ENCODE peak calls at places on chromosome 9, in six cellular contexts. One of them, this sample, is unnamed.

GRCh38 chr9:73151653-73152382 is at the start of gene ANXA1:
- DNase-seq in K562: peak
- DNase-seq in esophagus muscularis mucosa: no peak
- DNase-seq in suprapubic skin: no peak
- DNase-seq in SK-N-SH: no peak
- DNase-seq in sigmoid colon: no peak
- DNase-seq in this sample: no peak

GRCh38 chr9:81575976-81576375 is 113.4 kb downstream of the TLE1 start:
- DNase-seq in K562: no peak
- DNase-seq in esophagus muscularis mucosa: no peak
- DNase-seq in suprapubic skin: no peak
- DNase-seq in SK-N-SH: no peak
- DNase-seq in sigmoid colon: no peak
- DNase-seq in this sample: no peak

GRCh38 chr9:89723696-89724095 is 118.9 kb downstream of the GADD45G start:
- DNase-seq in K562: no peak
- DNase-seq in esophagus muscularis mucosa: no peak
- DNase-seq in suprapubic skin: no peak
- DNase-seq in SK-N-SH: no peak
- DNase-seq in sigmoid colon: no peak
- DNase-seq in this sample: no peak

GRCh38 chr9:70679845-70680244 is 265.4 kb upstream of the KLF9 start:
- DNase-seq in K562: no peak
- DNase-seq in esophagus muscularis mucosa: no peak
- DNase-seq in suprapubic skin: no peak
- DNase-seq in SK-N-SH: no peak
- DNase-seq in sigmoid colon: no peak
- DNase-seq in this sample: no peak

GRCh38 chr9:122168356-122168755 is 8.6 kb downstream of the MORN5 start:
- DNase-seq in K562: no peak
- DNase-seq in esophagus muscularis mucosa: no peak
- DNase-seq in suprapubic skin: no peak
- DNase-seq in SK-N-SH: no peak
- DNase-seq in sigmoid colon: no peak
- DNase-seq in this sample: no peak

GRCh38 chr9:18122156-18122555 is 351.8 kb upstream of the ADAMTSL1 start:
- DNase-seq in K562: no peak
- DNase-seq in esophagus muscularis mucosa: no peak
- DNase-seq in suprapubic skin: no peak
- DNase-seq in SK-N-SH: no peak
- DNase-seq in sigmoid colon: no peak
- DNase-seq in this sample: no peak

GRCh38 chr9:110189001-110189400 is 19.0 kb downstream of the C9orf152 start:
- DNase-seq in K562: no peak
- DNase-seq in esophagus muscularis mucosa: no peak
- DNase-seq in suprapubic skin: peak
- DNase-seq in SK-N-SH: no peak
- DNase-seq in sigmoid colon: peak
- DNase-seq in this sample: peak

GRCh38 chr9:92328225-92328624 is 2.5 kb downstream of the CENPP start:
- DNase-seq in K562: peak
- DNase-seq in esophagus muscularis mucosa: no peak
- DNase-seq in suprapubic skin: no peak
- DNase-seq in SK-N-SH: peak
- DNase-seq in sigmoid colon: no peak
- DNase-seq in this sample: no peak

GRCh38 chr9:113580041-113580953 is 116.8 kb downstream of the RGS3 start:
- DNase-seq in K562: no peak
- DNase-seq in esophagus muscularis mucosa: no peak
- DNase-seq in suprapubic skin: peak
- DNase-seq in SK-N-SH: no peak
- DNase-seq in sigmoid colon: peak
- DNase-seq in this sample: peak

GRCh38 chr9:112084334-112084733 is 90.8 kb downstream of the SUSD1 start:
- DNase-seq in K562: no peak
- DNase-seq in esophagus muscularis mucosa: peak
- DNase-seq in suprapubic skin: no peak
- DNase-seq in SK-N-SH: no peak
- DNase-seq in sigmoid colon: no peak
- DNase-seq in this sample: no peak

GRCh38 chr9:86487222-86487841 is 133.1 kb upstream of the TUT7 start:
- DNase-seq in K562: peak
- DNase-seq in esophagus muscularis mucosa: no peak
- DNase-seq in suprapubic skin: no peak
- DNase-seq in SK-N-SH: peak
- DNase-seq in sigmoid colon: no peak
- DNase-seq in this sample: no peak

GRCh38 chr9:15357050-15357653 is 50.1 kb upstream of the TTC39B start:
- DNase-seq in K562: peak
- DNase-seq in esophagus muscularis mucosa: no peak
- DNase-seq in suprapubic skin: no peak
- DNase-seq in SK-N-SH: no peak
- DNase-seq in sigmoid colon: no peak
- DNase-seq in this sample: peak

GRCh38 chr9:78566521-78566920 is 269.6 kb downstream of the PSAT1 start:
- DNase-seq in K562: no peak
- DNase-seq in esophagus muscularis mucosa: peak
- DNase-seq in suprapubic skin: no peak
- DNase-seq in SK-N-SH: no peak
- DNase-seq in sigmoid colon: no peak
- DNase-seq in this sample: no peak

GRCh38 chr9:97682242-97682641 is 14.9 kb downstream of the XPA start:
- DNase-seq in K562: no peak
- DNase-seq in esophagus muscularis mucosa: no peak
- DNase-seq in suprapubic skin: no peak
- DNase-seq in SK-N-SH: no peak
- DNase-seq in sigmoid colon: no peak
- DNase-seq in this sample: no peak

GRCh38 chr9:114312513-114312875 is 10.4 kb upstream of the ORM1 start:
- DNase-seq in K562: no peak
- DNase-seq in esophagus muscularis mucosa: no peak
- DNase-seq in suprapubic skin: no peak
- DNase-seq in SK-N-SH: no peak
- DNase-seq in sigmoid colon: peak
- DNase-seq in this sample: peak

GRCh38 chr9:36985061-36985768 is 48.9 kb downstream of the PAX5 start:
- DNase-seq in K562: no peak
- DNase-seq in esophagus muscularis mucosa: no peak
- DNase-seq in suprapubic skin: no peak
- DNase-seq in SK-N-SH: no peak
- DNase-seq in sigmoid colon: no peak
- DNase-seq in this sample: no peak

GRCh38 chr9:98619788-98620187 is 88.9 kb downstream of the GABBR2 start:
- DNase-seq in K562: no peak
- DNase-seq in esophagus muscularis mucosa: no peak
- DNase-seq in suprapubic skin: no peak
- DNase-seq in SK-N-SH: no peak
- DNase-seq in sigmoid colon: peak
- DNase-seq in this sample: no peak

GRCh38 chr9:110255417-110256141 is 728 bp downstream of the TXN start:
- DNase-seq in K562: peak
- DNase-seq in esophagus muscularis mucosa: no peak
- DNase-seq in suprapubic skin: peak
- DNase-seq in SK-N-SH: peak
- DNase-seq in sigmoid colon: peak
- DNase-seq in this sample: peak

GRCh38 chr9:31470051-31470450 is 914.4 kb upstream of the ACO1 start:
- DNase-seq in K562: no peak
- DNase-seq in esophagus muscularis mucosa: no peak
- DNase-seq in suprapubic skin: no peak
- DNase-seq in SK-N-SH: no peak
- DNase-seq in sigmoid colon: no peak
- DNase-seq in this sample: no peak

GRCh38 chr9:135990468-135991429 is 29.6 kb upstream of the UBAC1 start:
- DNase-seq in K562: peak
- DNase-seq in esophagus muscularis mucosa: no peak
- DNase-seq in suprapubic skin: no peak
- DNase-seq in SK-N-SH: peak
- DNase-seq in sigmoid colon: no peak
- DNase-seq in this sample: peak

GRCh38 chr9:130150779-130151381 is 21.3 kb upstream of the NCS1 start:
- DNase-seq in K562: peak
- DNase-seq in esophagus muscularis mucosa: no peak
- DNase-seq in suprapubic skin: no peak
- DNase-seq in SK-N-SH: no peak
- DNase-seq in sigmoid colon: no peak
- DNase-seq in this sample: no peak

GRCh38 chr9:75824816-75825568 is 65.5 kb upstream of the PCSK5 start:
- DNase-seq in K562: no peak
- DNase-seq in esophagus muscularis mucosa: no peak
- DNase-seq in suprapubic skin: no peak
- DNase-seq in SK-N-SH: no peak
- DNase-seq in sigmoid colon: no peak
- DNase-seq in this sample: no peak

GRCh38 chr9:133700861-133701320 is 37.3 kb downstream of the SARDH start:
- DNase-seq in K562: no peak
- DNase-seq in esophagus muscularis mucosa: no peak
- DNase-seq in suprapubic skin: peak
- DNase-seq in SK-N-SH: no peak
- DNase-seq in sigmoid colon: peak
- DNase-seq in this sample: no peak

GRCh38 chr9:18721267-18722079 is 247.5 kb downstream of the ADAMTSL1 start:
- DNase-seq in K562: no peak
- DNase-seq in esophagus muscularis mucosa: no peak
- DNase-seq in suprapubic skin: no peak
- DNase-seq in SK-N-SH: no peak
- DNase-seq in sigmoid colon: no peak
- DNase-seq in this sample: no peak

GRCh38 chr9:130639866-130640555 is 24.4 kb upstream of the PRDM12 start:
- DNase-seq in K562: no peak
- DNase-seq in esophagus muscularis mucosa: no peak
- DNase-seq in suprapubic skin: no peak
- DNase-seq in SK-N-SH: no peak
- DNase-seq in sigmoid colon: peak
- DNase-seq in this sample: no peak

GRCh38 chr9:97570899-97571298 is 62.3 kb downstream of the TSTD2 start:
- DNase-seq in K562: no peak
- DNase-seq in esophagus muscularis mucosa: no peak
- DNase-seq in suprapubic skin: no peak
- DNase-seq in SK-N-SH: no peak
- DNase-seq in sigmoid colon: peak
- DNase-seq in this sample: no peak

GRCh38 chr9:113296796-113297558 is 6.2 kb downstream of the RNF183 start:
- DNase-seq in K562: no peak
- DNase-seq in esophagus muscularis mucosa: no peak
- DNase-seq in suprapubic skin: no peak
- DNase-seq in SK-N-SH: no peak
- DNase-seq in sigmoid colon: no peak
- DNase-seq in this sample: no peak

GRCh38 chr9:93750045-93750444 is 173.7 kb downstream of the PHF2 start:
- DNase-seq in K562: no peak
- DNase-seq in esophagus muscularis mucosa: no peak
- DNase-seq in suprapubic skin: no peak
- DNase-seq in SK-N-SH: no peak
- DNase-seq in sigmoid colon: no peak
- DNase-seq in this sample: no peak

GRCh38 chr9:72509053-72509452 is 12.4 kb upstream of the TMC1 start:
- DNase-seq in K562: no peak
- DNase-seq in esophagus muscularis mucosa: no peak
- DNase-seq in suprapubic skin: no peak
- DNase-seq in SK-N-SH: no peak
- DNase-seq in sigmoid colon: no peak
- DNase-seq in this sample: no peak

GRCh38 chr9:68480807-68481206 is 59.9 kb downstream of the TMEM252 start:
- DNase-seq in K562: no peak
- DNase-seq in esophagus muscularis mucosa: no peak
- DNase-seq in suprapubic skin: no peak
- DNase-seq in SK-N-SH: no peak
- DNase-seq in sigmoid colon: no peak
- DNase-seq in this sample: no peak

GRCh38 chr9:75889977-75890540 is 414 bp upstream of the PCSK5 start:
- DNase-seq in K562: no peak
- DNase-seq in esophagus muscularis mucosa: no peak
- DNase-seq in suprapubic skin: peak
- DNase-seq in SK-N-SH: peak
- DNase-seq in sigmoid colon: peak
- DNase-seq in this sample: peak

GRCh38 chr9:77819672-77820071 is 171.6 kb upstream of the GNA14 start:
- DNase-seq in K562: no peak
- DNase-seq in esophagus muscularis mucosa: no peak
- DNase-seq in suprapubic skin: no peak
- DNase-seq in SK-N-SH: no peak
- DNase-seq in sigmoid colon: no peak
- DNase-seq in this sample: no peak

GRCh38 chr9:137168907-137169763 is 716 bp downstream of the LRRC26 start:
- DNase-seq in K562: peak
- DNase-seq in esophagus muscularis mucosa: no peak
- DNase-seq in suprapubic skin: no peak
- DNase-seq in SK-N-SH: peak
- DNase-seq in sigmoid colon: no peak
- DNase-seq in this sample: peak
- TF ChIP-seq EP300 in K562: no peak
- TF ChIP-seq EP300 in esophagus muscularis mucosa: no peak
- TF ChIP-seq EP300 in suprapubic skin: no peak
- TF ChIP-seq EP300 in SK-N-SH: no peak
- TF ChIP-seq EP300 in sigmoid colon: no peak
- TF ChIP-seq EP300 in this sample: no peak

GRCh38 chr9:126367646-126368419 is 41.2 kb downstream of the MVB12B start:
- DNase-seq in K562: no peak
- DNase-seq in esophagus muscularis mucosa: no peak
- DNase-seq in suprapubic skin: no peak
- DNase-seq in SK-N-SH: no peak
- DNase-seq in sigmoid colon: no peak
- DNase-seq in this sample: no peak
- TF ChIP-seq POLR2AphosphoS5 in K562: no peak
- TF ChIP-seq POLR2AphosphoS5 in esophagus muscularis mucosa: no peak
- TF ChIP-seq POLR2AphosphoS5 in suprapubic skin: no peak
- TF ChIP-seq POLR2AphosphoS5 in SK-N-SH: no peak
- TF ChIP-seq POLR2AphosphoS5 in sigmoid colon: no peak
- TF ChIP-seq POLR2AphosphoS5 in this sample: no peak

GRCh38 chr9:4686584-4686983 is 7.2 kb downstream of the CDC37L1 start:
- DNase-seq in K562: peak
- DNase-seq in esophagus muscularis mucosa: no peak
- DNase-seq in suprapubic skin: no peak
- DNase-seq in SK-N-SH: no peak
- DNase-seq in sigmoid colon: no peak
- DNase-seq in this sample: no peak
- TF ChIP-seq EP300 in K562: no peak
- TF ChIP-seq EP300 in esophagus muscularis mucosa: no peak
- TF ChIP-seq EP300 in suprapubic skin: no peak
- TF ChIP-seq EP300 in SK-N-SH: no peak
- TF ChIP-seq EP300 in sigmoid colon: no peak
- TF ChIP-seq EP300 in this sample: no peak

DNA sequence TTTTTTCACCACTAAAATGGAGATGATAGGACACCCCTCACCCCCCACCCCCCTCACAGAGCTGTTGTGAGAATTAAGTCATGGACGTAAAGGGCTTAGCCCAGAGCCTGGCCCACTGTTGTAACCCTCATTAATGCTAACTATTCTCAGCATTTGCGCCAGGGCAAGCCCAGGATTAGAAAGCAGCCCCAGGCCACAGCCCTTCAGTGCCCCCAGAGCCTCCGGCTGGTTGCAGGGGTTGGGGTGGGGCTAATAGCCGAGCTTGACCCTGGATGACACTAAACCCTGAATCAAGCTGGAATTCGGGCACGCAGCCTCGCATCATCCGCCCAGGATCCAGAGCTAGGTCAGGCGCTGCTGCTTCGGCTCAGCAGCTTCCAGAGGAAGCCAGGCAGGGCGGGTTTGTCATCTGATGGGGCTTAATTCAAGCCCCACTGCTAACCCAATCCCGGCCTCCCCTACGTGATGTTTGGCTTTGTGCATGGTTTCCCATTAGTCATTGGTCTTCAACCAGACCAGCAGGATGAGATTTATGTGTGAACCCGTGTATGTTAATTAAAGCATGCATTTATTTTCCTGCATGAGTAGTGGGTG is 1.2 kb upstream of the MEGF9 start:
- DNase-seq in K562: peak
- DNase-seq in esophagus muscularis mucosa: no peak
- DNase-seq in suprapubic skin: peak
- DNase-seq in SK-N-SH: peak
- DNase-seq in sigmoid colon: peak
- DNase-seq in this sample: no peak
- TF ChIP-seq POLR2AphosphoS5 in K562: no peak
- TF ChIP-seq POLR2AphosphoS5 in esophagus muscularis mucosa: peak
- TF ChIP-seq POLR2AphosphoS5 in suprapubic skin: no peak
- TF ChIP-seq POLR2AphosphoS5 in SK-N-SH: no peak
- TF ChIP-seq POLR2AphosphoS5 in sigmoid colon: no peak
- TF ChIP-seq POLR2AphosphoS5 in this sample: no peak

This sample was measured in stomach.